ENCODE peak calls at places on chromosome 2, in seven cellular contexts. R is prostate gland, B is adrenal gland, P is tibial nerve, W is GM12878, V is heart left ventricle, Z is body of pancreas. O is an unnamed sample.
A peak's percentile ranks its signal among the peaks of the same experiment; 100 is the strongest.

GRCh38 chr2:164954954-164955701 is at the start of gene SLC38A11:
- DNase-seq in V (peak; percentile 45), B (peak; percentile 34), R (peak; percentile 51), P (peak; percentile 9), Z (peak; percentile 40), W (no peak), O (peak; percentile 10)

GRCh38 chr2:118168606-118169005 is 80.3 kb downstream of the INSIG2 start:
- DNase-seq in W (no peak), R (no peak), Z (no peak), V (no peak), P (no peak), B (no peak), O (no peak)

GRCh38 chr2:173922760-173923159 is 42.4 kb downstream of the SP3 start:
- DNase-seq in Z (no peak), V (no peak), B (no peak), R (no peak), W (no peak), P (no peak), O (no peak)

GRCh38 chr2:173741715-173742114 is 223.5 kb downstream of the SP3 start:
- DNase-seq in W (no peak), B (no peak), R (no peak), Z (no peak), P (no peak), V (peak; percentile 28), O (no peak)

GRCh38 chr2:36287363-36288275 is 68.0 kb upstream of the CRIM1 start:
- DNase-seq in W (no peak), B (no peak), P (no peak), V (no peak), Z (no peak), R (no peak), O (no peak)

GRCh38 chr2:27645197-27645596 is 16.3 kb downstream of the GPN1 start:
- DNase-seq in R (no peak), W (no peak), P (no peak), Z (no peak), B (no peak), V (no peak), O (no peak)

GRCh38 chr2:10765461-10765860 is 44.0 kb downstream of the ATP6V1C2 start:
- DNase-seq in B (no peak), W (no peak), P (no peak), Z (no peak), R (no peak), V (no peak), O (no peak)

GRCh38 chr2:159922563-159922962 is 124.6 kb upstream of the CD302 start:
- DNase-seq in P (no peak), B (no peak), R (no peak), Z (no peak), V (no peak), W (no peak), O (no peak)

GRCh38 chr2:170744248-170745002 is 25.8 kb upstream of the ERICH2 start:
- DNase-seq in R (no peak), P (peak; percentile 17), Z (no peak), W (no peak), V (no peak), B (no peak), O (no peak)

GRCh38 chr2:135409436-135409835 is 121.6 kb downstream of the ZRANB3 start:
- DNase-seq in P (no peak), W (peak; percentile 34), V (no peak), B (no peak), Z (no peak), R (no peak), O (no peak)

GRCh38 chr2:196101325-196101981 is 32.8 kb upstream of the DNAH7 start:
- DNase-seq in B (peak; percentile 47), P (no peak), W (peak; percentile 80), Z (no peak), V (no peak), R (no peak), O (no peak)

GRCh38 chr2:102806250-102806837 is 44.5 kb downstream of the TMEM182 start:
- DNase-seq in V (peak; percentile 63), R (peak; percentile 61), Z (peak; percentile 72), P (peak; percentile 83), B (peak; percentile 75), W (no peak), O (peak; percentile 80)

GRCh38 chr2:25305197-25305596 is 36.5 kb downstream of the DNMT3A start:
- DNase-seq in V (no peak), B (no peak), R (no peak), W (no peak), P (no peak), Z (no peak), O (no peak)

GRCh38 chr2:222805591-222806304 is 55.1 kb upstream of the ACSL3 start:
- DNase-seq in W (no peak), Z (no peak), V (peak; percentile 38), B (no peak), P (no peak), R (no peak), O (peak; percentile 16)

GRCh38 chr2:191030521-191031154 is 16.7 kb upstream of the STAT1 start:
- DNase-seq in V (no peak), P (peak; percentile 47), B (no peak), W (no peak), Z (no peak), R (peak; percentile 40), O (no peak)

GRCh38 chr2:38806001-38806400 is 28.0 kb downstream of the GEMIN6 start:
- DNase-seq in Z (no peak), W (no peak), P (no peak), B (no peak), V (no peak), R (no peak), O (no peak)

GRCh38 chr2:167652401-167652800 is 595.0 kb downstream of the STK39 start:
- DNase-seq in P (no peak), R (no peak), W (no peak), V (no peak), Z (no peak), B (no peak), O (no peak)

GRCh38 chr2:64661770-64662169 is 8.1 kb upstream of the SERTAD2 start:
- DNase-seq in R (no peak), Z (no peak), P (no peak), W (no peak), B (no peak), V (no peak), O (no peak)

GRCh38 chr2:209097168-209097567 is 326.7 kb upstream of the MAP2 start:
- DNase-seq in P (no peak), B (no peak), V (no peak), Z (no peak), R (no peak), W (no peak), O (no peak)

GRCh38 chr2:168683996-168684395 is 118.4 kb upstream of the NOSTRIN start:
- DNase-seq in B (no peak), W (no peak), V (no peak), Z (no peak), R (no peak), P (no peak), O (no peak)

GRCh38 chr2:241094172-241094571 is 7.9 kb downstream of the MTERF4 start:
- DNase-seq in P (no peak), W (no peak), V (no peak), B (no peak), Z (no peak), R (no peak), O (no peak)
- TF ChIP-seq POLR2A in P (no peak), W (no peak), V (no peak), B (no peak), Z (no peak), R (no peak), O (no peak)

DNA sequence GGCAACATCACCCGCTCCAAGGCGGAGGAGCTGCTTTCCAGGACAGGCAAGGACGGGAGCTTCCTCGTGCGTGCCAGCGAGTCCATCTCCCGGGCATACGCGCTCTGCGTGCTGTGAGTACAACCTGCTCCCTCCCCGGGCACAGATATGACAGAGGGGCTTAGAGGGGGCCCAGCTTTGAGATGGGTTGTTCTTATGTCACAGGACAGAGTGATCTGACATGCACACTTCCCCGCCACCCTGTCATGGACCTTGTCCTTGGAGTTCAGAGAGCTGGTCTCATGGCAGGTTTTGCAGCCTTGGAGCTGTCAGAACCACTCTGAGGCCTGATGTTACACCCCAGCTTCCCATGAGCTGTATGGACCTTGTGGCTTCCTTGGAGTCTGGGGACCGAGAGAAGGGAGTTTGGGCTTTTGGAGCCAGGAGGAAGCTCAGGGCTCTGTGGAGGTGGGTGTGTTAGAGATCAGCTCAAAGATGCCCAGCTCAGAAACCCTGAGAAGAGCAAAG is 411 bp downstream of the INPP5D start:
- DNase-seq in V (no peak), B (no peak), P (no peak), R (no peak), W (no peak), Z (no peak), O (no peak)
- H3K4me1 ChIP-seq in V (peaks cover 46% of the 10 kb centered on the region), B (no peaks in the 10 kb centered on the region), P (peaks cover 51% of the 10 kb centered on the region), R (no peaks in the 10 kb centered on the region), W (peaks cover 34% of the 10 kb centered on the region), Z (no peaks in the 10 kb centered on the region), O (peaks cover 3% of the 10 kb centered on the region)

GRCh38 chr2:241249654-241250053 is 61.2 kb downstream of the ANO7 start:
- DNase-seq in P (no peak), R (no peak), Z (no peak), W (no peak), B (no peak), V (no peak), O (no peak)

GRCh38 chr2:241248289-241248688 is 59.8 kb downstream of the ANO7 start:
- DNase-seq in B (no peak), V (no peak), R (no peak), Z (no peak), W (no peak), P (no peak), O (no peak)

GRCh38 chr2:241252778-241253475 is 62.5 kb downstream of the HDLBP start:
- DNase-seq in W (no peak), Z (no peak), P (no peak), B (no peak), V (no peak), R (no peak), O (no peak)

GRCh38 chr2:241244368-241244767 is 55.9 kb downstream of the ANO7 start:
- DNase-seq in P (no peak), B (no peak), Z (no peak), W (no peak), V (no peak), R (no peak), O (no peak)

GRCh38 chr2:241248897-241249296 is 60.4 kb downstream of the ANO7 start:
- DNase-seq in B (peak; percentile 9), W (no peak), Z (no peak), R (no peak), P (no peak), V (no peak), O (peak; percentile 55)
- TF ChIP-seq POLR2A in B (no peak), W (no peak), Z (no peak), R (no peak), P (no peak), V (no peak), O (no peak)

DNA sequence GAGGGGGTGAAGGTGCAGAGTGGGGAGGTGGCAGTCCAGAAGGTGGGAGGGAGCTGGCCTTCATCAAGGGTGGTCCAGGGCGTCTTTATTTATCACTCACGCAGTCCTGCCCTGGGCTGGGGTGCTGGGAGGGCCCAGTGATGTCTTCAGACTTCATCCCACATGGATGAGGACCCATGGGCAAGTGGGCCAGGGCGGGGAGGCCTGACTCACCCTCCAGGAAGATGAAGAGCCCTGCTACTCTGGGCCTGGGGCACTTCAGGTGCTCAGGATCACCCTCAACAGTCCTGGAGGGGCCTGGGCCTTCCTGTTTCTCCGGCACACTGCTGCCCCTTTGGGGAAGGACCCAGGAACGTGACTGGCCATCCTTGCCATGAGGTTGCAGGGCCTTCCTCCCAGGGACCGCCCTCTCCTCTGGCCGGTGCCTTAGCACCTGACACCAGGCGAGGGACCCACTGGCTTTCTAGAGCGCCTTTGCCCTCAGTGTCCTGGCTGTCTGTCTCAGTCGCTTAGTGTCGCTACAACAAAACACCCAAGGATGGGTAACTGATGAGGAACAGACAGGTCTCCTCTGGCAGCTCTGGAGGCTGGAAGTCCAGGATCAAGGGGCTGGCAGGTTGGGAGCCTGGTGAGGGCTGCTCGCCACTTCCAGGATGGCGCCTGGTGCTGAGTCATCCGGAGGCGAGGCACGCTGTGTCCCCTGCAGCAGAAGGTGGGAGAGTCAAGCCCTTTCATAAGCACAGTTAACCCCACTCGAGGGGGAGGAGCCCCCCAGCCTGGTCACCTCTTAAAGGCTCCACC is 57.8 kb upstream of the HS6ST1 start:
- DNase-seq in V (no peak), Z (peak; percentile 5), P (no peak), R (no peak), B (no peak), W (no peak), O (no peak)
- H3K4me1 ChIP-seq in V (peaks cover 32% of the 10 kb centered on the region), Z (peaks cover 31% of the 10 kb centered on the region), P (peaks cover 43% of the 10 kb centered on the region), R (peaks cover 25% of the 10 kb centered on the region), B (no peaks in the 10 kb centered on the region), W (no peaks in the 10 kb centered on the region), O (no peaks in the 10 kb centered on the region)

O was measured in gastrocnemius medialis.